ENCODE peak calls at places on chromosomes 1 and 21, in four cellular contexts. L is activated T-helper 17 cell treated with anti-CD3 and anti-CD28 coated beads, Interleukin-2, amount 50 U/mL, for 72 hours; S is activated naive CD4-positive, alpha-beta T cell treated with anti-CD3 and anti-CD28 coated beads, Interleukin-2, amount 50 U/mL, for 72 hours; W is naive B cell. B is an unnamed sample.

GRCh38 chr1:88462481-88463261 is 221.4 kb upstream of the PKN2 start:
- ATAC-seq in W (no peak), S (peak), L (no peak), B (no peak)

GRCh38 chr1:39170731-39171375 is 33.6 kb upstream of the MACF1 start:
- ATAC-seq in L (no peak), W (no peak), S (no peak), B (no peak)

GRCh38 chr1:233281711-233282581 is 13.6 kb downstream of the PCNX2 start:
- ATAC-seq in L (peak), W (no peak), S (peak), B (no peak)

GRCh38 chr1:192968323-192968722 is 90.8 kb downstream of the UCHL5 start:
- ATAC-seq in L (no peak), W (no peak), S (no peak), B (no peak)

GRCh38 chr1:93704063-93704462 is 22.4 kb upstream of the BCAR3 start:
- ATAC-seq in W (peak), L (peak), S (no peak), B (no peak)

GRCh38 chr21:29287383-29287782 is 11.3 kb upstream of the BACH1 start:
- ATAC-seq in S (no peak), L (no peak), W (peak), B (no peak)

GRCh38 chr1:192564099-192564498 is 11.5 kb upstream of the RGS1 start:
- ATAC-seq in S (no peak), W (no peak), L (no peak), B (no peak)

GRCh38 chr1:203807211-203807610 is 11.8 kb downstream of the ZBED6 start:
- ATAC-seq in S (no peak), W (no peak), L (no peak), B (no peak)

GRCh38 chr1:38241594-38242331 is 195.2 kb upstream of the POU3F1 start:
- ATAC-seq in L (no peak), S (no peak), W (no peak), B (no peak)

GRCh38 chr1:222104661-222105392 is 362.9 kb upstream of the DUSP10 start:
- ATAC-seq in L (no peak), W (no peak), S (no peak), B (peak)

GRCh38 chr1:201329286-201329685 is 46.0 kb downstream of the PKP1 start:
- ATAC-seq in L (no peak), S (no peak), W (no peak), B (no peak)

GRCh38 chr1:165279831-165280351 is 76.6 kb downstream of the LMX1A start:
- ATAC-seq in S (no peak), L (no peak), W (no peak), B (no peak)

B was measured in esophagus mucosa.